ENCODE peak calls at places on chromosomes 4 and X, in six cellular contexts. G is psoas muscle, L is tibial artery, T is pancreas, U is tibial nerve, H is endodermal cell. R is an unnamed sample.

GRCh38 chrX:371907-372306 is 14.8 kb downstream of the PPP2R3B start:
- DNase-seq in G (peak; percentile 28), L (no peak), T (no peak), U (no peak), H (peak; percentile 65), R (no peak)

GRCh38 chr4:82842593-82842992 is 44.0 kb upstream of the SCD5 start:
- DNase-seq in G (no peak), L (no peak), T (no peak), U (no peak), H (no peak), R (no peak)

GRCh38 chr4:176635372-176636261 is 157.1 kb downstream of the VEGFC start:
- DNase-seq in G (no peak), L (no peak), T (no peak), U (no peak), H (no peak), R (peak; percentile 36)

GRCh38 chrX:11553594-11553993 is 112.1 kb downstream of the ARHGAP6 start:
- DNase-seq in G (no peak), L (no peak), T (no peak), U (no peak), H (no peak), R (no peak)

GRCh38 chr4:170256807-170257206 is 167.1 kb upstream of the AADAT start:
- DNase-seq in G (no peak), L (no peak), T (no peak), U (no peak), H (no peak), R (no peak)

GRCh38 chr4:6338175-6338950 is 68.7 kb downstream of the WFS1 start:
- DNase-seq in G (no peak), L (no peak), T (peak; percentile 33), U (no peak), H (no peak), R (no peak)

GRCh38 chr4:88619973-88620372 is 27.7 kb downstream of the HERC3 start:
- DNase-seq in G (no peak), L (no peak), T (no peak), U (no peak), H (no peak), R (no peak)

GRCh38 chrX:151912780-151913179 is at the start of gene MAGEA4:
- DNase-seq in G (no peak), L (no peak), T (no peak), U (no peak), H (no peak), R (no peak)

GRCh38 chr4:158302076-158302866 is 92.0 kb downstream of the TMEM144 start:
- DNase-seq in G (no peak), L (no peak), T (no peak), U (no peak), H (no peak), R (no peak)

GRCh38 chrX:134171661-134172587 is 65.1 kb upstream of the CCDC160 start:
- DNase-seq in G (peak; percentile 64), L (no peak), T (peak; percentile 57), U (peak; percentile 17), H (peak; percentile 74), R (peak; percentile 13)

GRCh38 chr4:140223056-140223810 is 69.2 kb upstream of the MAML3 start:
- DNase-seq in G (no peak), L (no peak), T (no peak), U (no peak), H (peak; percentile 6), R (no peak)

GRCh38 chr4:4386736-4387392 is at the start of gene NSG1:
- DNase-seq in G (peak; percentile 46), L (no peak), T (peak; percentile 70), U (no peak), H (peak; percentile 80), R (peak; percentile 36)

GRCh38 chrX:48470110-48470832 is at the start of gene SLC38A5:
- DNase-seq in G (no peak), L (no peak), T (no peak), U (no peak), H (no peak), R (no peak)

GRCh38 chr4:1779588-1780382 is 13.3 kb upstream of the FGFR3 start:
- DNase-seq in G (no peak), L (no peak), T (no peak), U (no peak), H (no peak), R (no peak)

GRCh38 chr4:56619160-56619559 is 61.9 kb downstream of the HOPX start:
- DNase-seq in G (no peak), L (no peak), T (no peak), U (no peak), H (no peak), R (no peak)

GRCh38 chrX:139204576-139204902 is 326.0 kb upstream of the F9 start:
- DNase-seq in G (no peak), L (no peak), T (no peak), U (no peak), H (no peak), R (no peak)
- H3K4me3 ChIP-seq in G (peak overlapping the region; percentile 69), L (peak overlapping the region; percentile 55), T (peak overlapping the region; percentile 51), U (peak overlapping the region; percentile 44), H (peak overlapping the region; percentile 81), R (peak overlapping the region; percentile 38)

GRCh38 chrX:101388604-101389003 is 2.2 kb upstream of the RPL36A start:
- DNase-seq in G (no peak), L (no peak), T (no peak), U (no peak), H (no peak), R (no peak)
- H3K4me1 ChIP-seq in G (peaks cover 6% of the 10 kb centered on the region), L (no peaks in the 10 kb centered on the region), T (no peaks in the 10 kb centered on the region), U (no peaks in the 10 kb centered on the region), H (no peaks in the 10 kb centered on the region), R (no peaks in the 10 kb centered on the region)

GRCh38 chr4:123746981-123747380 is 350.4 kb downstream of the SPRY1 start:
- DNase-seq in G (no peak), L (no peak), T (no peak), U (no peak), H (peak; percentile 60), R (no peak)
- TF ChIP-seq CTCF in G (no peak), L (no peak), T (no peak), U (no peak), H (peak; percentile 54), R (no peak)

GRCh38 chrX:40055495-40055894 is 42.3 kb downstream of the BCOR start:
- DNase-seq in G (no peak), L (no peak), T (no peak), U (no peak), H (no peak), R (no peak)

GRCh38 chrX:40049084-40049641 is 48.6 kb downstream of the BCOR start:
- DNase-seq in G (no peak), L (no peak), T (no peak), U (no peak), H (no peak), R (no peak)

GRCh38 chrX:40054793-40055192 is 43.0 kb downstream of the BCOR start:
- DNase-seq in G (no peak), L (no peak), T (no peak), U (no peak), H (no peak), R (no peak)

GRCh38 chrX:40047485-40047884 is 50.3 kb downstream of the BCOR start:
- DNase-seq in G (no peak), L (no peak), T (no peak), U (no peak), H (no peak), R (no peak)

DNA sequence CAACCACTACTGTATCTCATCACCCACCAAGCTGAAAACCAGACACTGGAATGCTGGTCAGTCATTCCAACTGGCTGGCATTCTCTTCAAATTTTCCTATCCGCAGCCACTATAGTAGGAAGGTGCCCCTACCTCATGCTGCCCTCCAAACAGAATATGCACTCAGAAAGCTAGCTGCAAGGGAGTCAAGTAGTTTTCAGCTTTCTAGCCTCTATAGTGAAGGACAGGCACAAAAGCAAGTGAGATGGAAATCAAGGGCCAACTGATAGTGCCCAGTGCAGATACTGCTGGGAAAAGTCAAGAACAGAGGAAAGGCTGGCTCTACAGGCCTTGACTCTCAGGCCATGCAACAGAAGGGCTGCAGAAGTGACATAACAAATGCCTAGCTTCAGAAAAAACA is 47.2 kb downstream of the BCOR start:
- DNase-seq in G (no peak), L (no peak), T (no peak), U (no peak), H (no peak), R (no peak)
- H3K4me3 ChIP-seq in G (no peak overlapping the region), L (no peak overlapping the region), T (no peak overlapping the region), U (no peak overlapping the region), H (no peak overlapping the region), R (no peak overlapping the region)

GRCh38 chr4:7361256-7361655 is 73.5 kb downstream of the PSAPL1 start:
- DNase-seq in G (peak; percentile 72), L (no peak), T (peak; percentile 35), U (no peak), H (no peak), R (peak; percentile 39)
- H3K4me1 ChIP-seq in G (peaks cover 18% of the 10 kb centered on the region), L (no peaks in the 10 kb centered on the region), T (no peaks in the 10 kb centered on the region), U (peaks cover 6% of the 10 kb centered on the region), H (peaks cover 4% of the 10 kb centered on the region), R (peaks cover 22% of the 10 kb centered on the region)

DNA sequence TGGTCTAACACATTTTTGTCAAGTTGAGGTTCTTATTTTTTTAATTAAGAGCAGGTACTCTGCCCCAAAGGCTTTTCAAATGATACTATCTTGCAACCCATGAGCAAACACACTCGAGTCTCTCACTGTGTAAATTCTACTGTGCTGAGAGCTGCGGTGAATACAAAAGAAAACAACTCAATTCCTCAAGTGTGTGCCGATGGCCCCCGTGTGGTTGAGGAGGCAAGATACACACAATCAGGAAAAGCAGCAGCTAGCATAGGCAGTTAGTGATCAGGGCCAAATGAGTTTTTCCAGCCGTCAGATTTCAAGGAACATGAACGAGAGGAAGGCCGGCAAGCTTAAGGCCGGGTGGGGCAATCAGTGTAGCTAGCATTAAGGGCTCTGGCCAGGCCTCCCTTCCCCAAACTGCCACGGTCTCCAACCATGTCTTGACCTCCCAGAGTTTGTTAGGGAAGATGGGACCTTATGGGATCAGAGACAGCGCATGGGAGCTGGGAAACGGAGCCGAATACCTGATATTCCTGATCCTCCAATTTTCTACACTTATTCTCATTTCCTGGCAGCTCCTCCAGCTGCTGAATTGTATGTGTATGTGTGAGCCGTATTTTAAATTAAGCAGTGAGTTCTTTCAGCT is 59.7 kb downstream of the RTL9 start:
- DNase-seq in G (no peak), L (no peak), T (no peak), U (no peak), H (peak; percentile 76), R (no peak)
- TF ChIP-seq CTCF in G (peak; percentile 10), L (peak; percentile 20), T (peak; percentile 33), U (peak; percentile 29), H (peak; percentile 88), R (no peak)